ENCODE peak calls at places on chromosome 4, in seven cellular contexts. T is hippocampal formation, H is IMR-90, Z is activated T-cell treated with anti-CD3 and anti-CD28 coated beads for 24 hours, R is MV-4-11, M is memory B cell, G is AG20443. O is an unnamed sample.

GRCh38 chr4:72207196-72207595 is 175.4 kb downstream of the NPFFR2 start:
- DNase-seq in T (no peak), H (no peak), Z (no peak), R (no peak), M (no peak), G (no peak), O (no peak)

GRCh38 chr4:54746228-54746627 is 88.5 kb downstream of the KIT start:
- DNase-seq in T (no peak), H (no peak), Z (no peak), R (peak; percentile 86), M (no peak), G (peak; percentile 75), O (no peak)

GRCh38 chr4:113998026-113998425 is 18.6 kb upstream of the ARSJ start:
- DNase-seq in T (no peak), H (no peak), Z (no peak), R (no peak), M (no peak), G (no peak), O (no peak)

GRCh38 chr4:8033776-8034528 is 94.3 kb upstream of the AFAP1 start:
- DNase-seq in T (no peak), H (no peak), Z (no peak), R (no peak), M (no peak), G (no peak), O (no peak)

GRCh38 chr4:147853706-147854105 is 121.8 kb downstream of the ARHGAP10 start:
- DNase-seq in T (no peak), H (peak; percentile 79), Z (no peak), R (no peak), M (no peak), G (peak; percentile 77), O (no peak)

GRCh38 chr4:25767877-25768475 is 94.8 kb downstream of the SEL1L3 start:
- DNase-seq in T (peak; percentile 44), H (peak; percentile 79), Z (no peak), R (peak; percentile 62), M (no peak), G (peak; percentile 83), O (no peak)

GRCh38 chr4:128844931-128845330 is 35.4 kb downstream of the JADE1 start:
- DNase-seq in T (no peak), H (no peak), Z (no peak), R (no peak), M (no peak), G (no peak), O (no peak)

GRCh38 chr4:71974681-71975080 is 57.1 kb upstream of the NPFFR2 start:
- DNase-seq in T (no peak), H (peak; percentile 6), Z (no peak), R (peak; percentile 47), M (no peak), G (peak; percentile 13), O (no peak)

GRCh38 chr4:39233783-39234182 is 51.5 kb downstream of the WDR19 start:
- DNase-seq in T (no peak), H (no peak), Z (no peak), R (no peak), M (no peak), G (no peak), O (no peak)

GRCh38 chr4:176788971-176789370 is 3.8 kb downstream of the VEGFC start:
- DNase-seq in T (no peak), H (no peak), Z (no peak), R (no peak), M (no peak), G (no peak), O (no peak)

GRCh38 chr4:152735302-152735917 is 44.1 kb downstream of the TIGD4 start:
- DNase-seq in T (no peak), H (peak; percentile 11), Z (no peak), R (peak; percentile 38), M (no peak), G (peak; percentile 39), O (peak; percentile 53)

GRCh38 chr4:185127021-185127925 is 15.8 kb upstream of the SLC25A4 start:
- DNase-seq in T (no peak), H (no peak), Z (no peak), R (no peak), M (peak; percentile 30), G (peak; percentile 48), O (peak; percentile 39)

GRCh38 chr4:123386608-123387007 is 10.0 kb upstream of the SPRY1 start:
- DNase-seq in T (no peak), H (peak; percentile 18), Z (no peak), R (no peak), M (no peak), G (no peak), O (no peak)

GRCh38 chr4:37489697-37490096 is 196.5 kb downstream of the RELL1 start:
- DNase-seq in T (no peak), H (no peak), Z (no peak), R (no peak), M (no peak), G (no peak), O (no peak)

GRCh38 chr4:11843927-11844326 is 415.2 kb upstream of the HS3ST1 start:
- DNase-seq in T (no peak), H (no peak), Z (no peak), R (no peak), M (no peak), G (no peak), O (no peak)

GRCh38 chr4:139977838-139978604 is 176.0 kb downstream of the MAML3 start:
- DNase-seq in T (no peak), H (no peak), Z (no peak), R (peak; percentile 73), M (no peak), G (no peak), O (peak; percentile 26)

GRCh38 chr4:38411092-38411491 is 252.9 kb upstream of the KLF3 start:
- DNase-seq in T (no peak), H (no peak), Z (no peak), R (no peak), M (no peak), G (no peak), O (peak; percentile 38)

GRCh38 chr4:133156096-133156495 is 7.0 kb downstream of the PCDH10 start:
- DNase-seq in T (no peak), H (no peak), Z (no peak), R (no peak), M (no peak), G (no peak), O (no peak)

GRCh38 chr4:113116414-113117345 is 67.2 kb downstream of the ANK2 start:
- DNase-seq in T (peak; percentile 24), H (no peak), Z (no peak), R (no peak), M (no peak), G (peak; percentile 17), O (no peak)

GRCh38 chr4:8414377-8414776 is 26.1 kb downstream of the ACOX3 start:
- DNase-seq in T (no peak), H (no peak), Z (no peak), R (peak; percentile 42), M (no peak), G (no peak), O (no peak)

GRCh38 chr4:128810331-128810870 is 901 bp downstream of the JADE1 start:
- DNase-seq in T (no peak), H (peak; percentile 46), Z (peak; percentile 8), R (no peak), M (no peak), G (peak; percentile 18), O (peak; percentile 42)

GRCh38 chr4:89468632-89469031 is 161.0 kb upstream of the GPRIN3 start:
- DNase-seq in T (no peak), H (no peak), Z (no peak), R (peak; percentile 69), M (no peak), G (no peak), O (no peak)

GRCh38 chr4:1777822-1778641 is 15.1 kb upstream of the FGFR3 start:
- DNase-seq in T (peak; percentile 44), H (no peak), Z (no peak), R (no peak), M (no peak), G (peak; percentile 81), O (no peak)

GRCh38 chr4:68250151-68250930 is 4.8 kb upstream of the TMPRSS11B start:
- DNase-seq in T (no peak), H (no peak), Z (no peak), R (no peak), M (no peak), G (no peak), O (no peak)

GRCh38 chr4:56958111-56958517 is 19.3 kb downstream of the NOA1 start:
- DNase-seq in T (peak; percentile 11), H (peak; percentile 100), Z (no peak), R (peak; percentile 97), M (no peak), G (peak; percentile 93), O (no peak)

GRCh38 chr4:39961311-39961877 is 16.3 kb downstream of the PDS5A start:
- DNase-seq in T (no peak), H (no peak), Z (no peak), R (no peak), M (no peak), G (no peak), O (no peak)

GRCh38 chr4:3719836-3720235 is 46.3 kb upstream of the ADRA2C start:
- DNase-seq in T (no peak), H (no peak), Z (no peak), R (no peak), M (no peak), G (no peak), O (no peak)

GRCh38 chr4:20252656-20253271 is 1.1 kb downstream of the SLIT2 start:
- DNase-seq in T (no peak), H (peak; percentile 39), Z (no peak), R (no peak), M (no peak), G (peak; percentile 33), O (peak; percentile 18)

GRCh38 chr4:5816851-5817375 is 76.0 kb downstream of the CRMP1 start:
- DNase-seq in T (no peak), H (no peak), Z (no peak), R (no peak), M (no peak), G (no peak), O (no peak)

GRCh38 chr4:38785901-38786402 is 3.2 kb upstream of the TLR10 start:
- DNase-seq in T (peak; percentile 11), H (no peak), Z (no peak), R (peak; percentile 99), M (no peak), G (no peak), O (peak; percentile 65)

GRCh38 chr4:833731-834367 is 7.9 kb upstream of the CPLX1 start:
- DNase-seq in T (no peak), H (no peak), Z (no peak), R (peak; percentile 49), M (no peak), G (no peak), O (no peak)

GRCh38 chr4:177447417-177448004 is 5.3 kb upstream of the AGA start:
- DNase-seq in T (no peak), H (no peak), Z (no peak), R (no peak), M (no peak), G (no peak), O (no peak)

GRCh38 chr4:62457356-62457755 is 1257.2 kb downstream of the ADGRL3 start:
- DNase-seq in T (no peak), H (no peak), Z (no peak), R (no peak), M (no peak), G (no peak), O (no peak)